ENCODE peak calls at places on chromosomes 2 and 18, in six cellular contexts. L is fibroblast of lung, G is Peyer's patch, O is H1, Y is aorta, R is kidney. H is an unnamed sample.

GRCh38 chr18:37429768-37430167 is 135.8 kb downstream of the CELF4 start:
- DNase-seq in L (no peak), O (no peak), G (no peak), R (no peak), Y (no peak), H (no peak)

GRCh38 chr2:167386694-167387093 is 498.4 kb downstream of the XIRP2 start:
- DNase-seq in L (no peak), O (no peak), R (no peak), G (no peak), Y (no peak), H (no peak)

GRCh38 chr2:85681776-85682175 is 12.4 kb upstream of the GNLY start:
- DNase-seq in L (no peak), G (no peak), O (no peak), R (no peak), Y (no peak), H (no peak)

GRCh38 chr2:64819774-64820688 is 166.3 kb upstream of the SERTAD2 start:
- DNase-seq in G (peak), R (no peak), O (no peak), L (no peak), Y (no peak), H (no peak)

GRCh38 chr18:62768172-62768943 is 53.0 kb downstream of the PHLPP1 start:
- DNase-seq in O (no peak), Y (no peak), G (no peak), R (no peak), L (peak), H (no peak)

GRCh38 chr18:67599277-67599676 is 82.8 kb upstream of the DSEL start:
- DNase-seq in L (peak), G (no peak), R (no peak), Y (no peak), O (no peak), H (no peak)

GRCh38 chr2:127025357-127026062 is 81.4 kb downstream of the BIN1 start:
- DNase-seq in R (peak), Y (peak), L (peak), O (no peak), G (peak), H (peak)

GRCh38 chr2:38496927-38497669 is 105.6 kb downstream of the HNRNPLL start:
- DNase-seq in G (no peak), O (no peak), R (no peak), Y (peak), L (no peak), H (no peak)

GRCh38 chr2:128105072-128105471 is 14.1 kb downstream of the UGGT1 start:
- DNase-seq in G (no peak), O (no peak), Y (no peak), R (no peak), L (no peak), H (no peak)

GRCh38 chr18:26777316-26778053 is 88.0 kb downstream of the AQP4 start:
- DNase-seq in L (peak), R (no peak), O (no peak), Y (no peak), G (no peak), H (peak)

GRCh38 chr2:14632133-14632936 is at the start of gene LRATD1:
- DNase-seq in L (peak), O (peak), R (peak), G (peak), Y (peak), H (no peak)

GRCh38 chr2:16661536-16661935 is 4.1 kb downstream of the CYRIA start:
- DNase-seq in O (no peak), R (no peak), L (no peak), Y (no peak), G (no peak), H (no peak)

GRCh38 chr2:129914538-129915302 is 64.7 kb upstream of the RAB6C start:
- DNase-seq in Y (no peak), R (no peak), G (no peak), L (no peak), O (peak), H (no peak)

GRCh38 chr2:218781691-218782528 is at the start of gene CYP27A1:
- DNase-seq in Y (peak), G (peak), L (peak), R (peak), O (peak), H (no peak)

GRCh38 chr2:240655931-240656886 is 26.5 kb downstream of the AQP12B start:
- DNase-seq in L (peak), R (no peak), G (no peak), O (no peak), Y (no peak), H (no peak)

GRCh38 chr2:41400057-41400665 is 647.7 kb upstream of the PKDCC start:
- DNase-seq in L (peak), O (peak), R (no peak), G (no peak), Y (no peak), H (no peak)

GRCh38 chr18:79380816-79381806 is 14.6 kb upstream of the NFATC1 start:
- DNase-seq in L (peak), Y (peak), O (peak), R (peak), G (peak), H (no peak)

GRCh38 chr18:4144201-4144600 is 310.9 kb downstream of the DLGAP1 start:
- DNase-seq in O (no peak), L (no peak), Y (no peak), R (no peak), G (no peak), H (no peak)

GRCh38 chr2:134457765-134458202 is 203.9 kb downstream of the MGAT5 start:
- DNase-seq in G (peak), R (no peak), O (no peak), Y (no peak), L (no peak), H (no peak)

GRCh38 chr2:120955427-120955826 is 219.8 kb downstream of the GLI2 start:
- DNase-seq in R (no peak), O (no peak), Y (no peak), G (no peak), L (peak), H (no peak)

GRCh38 chr2:235141411-235142128 is 189.8 kb downstream of the SH3BP4 start:
- DNase-seq in G (no peak), Y (no peak), L (no peak), O (peak), R (no peak), H (no peak)

GRCh38 chr2:201257381-201257940 is 2.9 kb upstream of the CASP8 start:
- DNase-seq in O (peak), Y (peak), L (no peak), G (peak), R (no peak), H (no peak)

GRCh38 chr2:147076634-147077033 is 768.2 kb upstream of the ACVR2A start:
- DNase-seq in G (no peak), L (peak), R (no peak), O (no peak), Y (no peak), H (no peak)

GRCh38 chr2:239337122-239337876 is 63.5 kb downstream of the HDAC4 start:
- DNase-seq in L (no peak), O (no peak), G (no peak), Y (no peak), R (no peak), H (no peak)

GRCh38 chr18:55779711-55780590 is 192.0 kb upstream of the TCF4 start:
- DNase-seq in R (peak), G (peak), O (peak), L (peak), Y (peak), H (no peak)

GRCh38 chr2:53593891-53594585 is 173.6 kb upstream of the CHAC2 start:
- DNase-seq in G (no peak), R (no peak), Y (no peak), L (peak), O (no peak), H (no peak)

DNA sequence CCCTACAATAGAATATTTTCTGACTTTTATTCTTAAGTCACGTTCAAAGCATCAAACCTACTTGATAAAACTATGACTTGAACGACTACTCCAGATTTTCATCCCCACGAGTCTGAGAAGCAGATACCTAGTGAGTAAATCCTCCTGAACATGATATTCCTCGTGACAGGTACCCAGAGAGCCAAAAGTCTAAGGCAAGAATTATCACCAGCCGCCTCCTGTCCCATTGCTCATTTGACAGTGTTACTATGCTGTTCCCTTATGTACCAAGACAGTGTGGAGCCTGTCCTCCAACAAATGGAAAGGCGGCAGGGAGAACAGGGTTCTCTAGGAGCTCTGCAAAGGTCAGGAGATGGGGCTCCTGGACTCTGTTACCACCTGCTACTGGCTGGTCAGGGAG is 8.3 kb upstream of the ALPK2 start:
- DNase-seq in O (no peak), G (no peak), Y (no peak), L (no peak), R (no peak), H (no peak)
- H3K27ac ChIP-seq in O (no peak), G (no peak), Y (no peak), L (no peak), R (no peak), H (no peak)

DNA sequence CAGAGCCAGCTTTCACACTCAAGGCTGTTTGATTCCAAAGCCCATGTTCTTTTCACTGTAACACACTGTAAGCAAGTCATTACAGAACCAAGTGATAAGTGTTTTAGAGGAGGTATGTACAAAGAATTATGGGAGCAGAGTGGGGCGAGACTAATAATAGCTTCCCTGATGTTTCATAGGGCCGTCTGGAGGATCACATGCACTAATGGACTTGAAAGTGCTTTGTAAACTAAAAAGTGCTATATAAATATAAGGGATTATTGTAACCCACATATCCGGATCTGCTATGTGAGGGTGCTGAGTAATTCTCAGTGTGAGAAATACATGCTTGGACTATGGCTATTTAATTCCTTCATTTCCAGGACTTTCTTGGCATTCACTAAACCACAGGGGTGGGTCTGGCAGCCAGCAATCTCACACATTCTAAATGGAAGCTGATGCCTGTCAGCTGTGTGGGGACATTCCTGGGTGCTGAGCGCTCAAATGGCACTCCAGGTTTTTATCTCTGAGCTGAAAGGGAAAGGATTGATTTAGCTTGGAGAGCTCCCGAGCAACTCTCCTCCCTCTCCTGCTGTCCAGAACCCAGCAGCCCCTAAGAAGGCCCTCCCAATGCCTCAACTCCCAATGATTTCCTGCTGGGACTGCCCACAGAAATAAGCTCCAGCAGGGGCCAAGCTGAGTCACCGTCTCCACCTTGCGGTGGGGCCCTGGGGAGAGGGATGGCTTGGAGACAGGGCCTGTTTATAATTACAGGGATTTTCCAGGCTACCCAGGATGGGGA is 222.8 kb downstream of the SOX11 start:
- DNase-seq in R (peak), Y (peak), G (no peak), O (peak), L (peak), H (no peak)
- H3K27ac ChIP-seq in R (no peak), Y (no peak), G (no peak), O (no peak), L (no peak), H (no peak)

GRCh38 chr2:28173377-28173776 is 219.3 kb upstream of the FOSL2 start:
- DNase-seq in L (no peak), O (no peak), Y (no peak), R (no peak), G (no peak), H (no peak)
- H3K27ac ChIP-seq in L (no peak), O (no peak), Y (no peak), R (no peak), G (no peak), H (no peak)

GRCh38 chr18:59898093-59898492 is 1.7 kb upstream of the PMAIP1 start:
- DNase-seq in G (no peak), Y (no peak), O (no peak), L (no peak), R (no peak), H (no peak)
- H3K27ac ChIP-seq in G (no peak), Y (no peak), O (no peak), L (no peak), R (no peak), H (no peak)

GRCh38 chr18:50268022-50268747 is 1.9 kb upstream of the CFAP53 start:
- DNase-seq in L (peak), Y (peak), O (peak), G (peak), R (peak), H (peak)
- H3K27ac ChIP-seq in L (peak), Y (no peak), O (no peak), G (peak), R (peak), H (no peak)

GRCh38 chr2:224126001-224126400 is 86.9 kb upstream of the SERPINE2 start:
- DNase-seq in L (peak), G (no peak), R (no peak), O (no peak), Y (peak), H (no peak)

GRCh38 chr2:224122542-224122941 is 83.5 kb upstream of the SERPINE2 start:
- DNase-seq in Y (no peak), G (no peak), O (no peak), L (no peak), R (no peak), H (no peak)

GRCh38 chr2:224133387-224133786 is 94.3 kb upstream of the SERPINE2 start:
- DNase-seq in R (no peak), L (no peak), O (no peak), G (no peak), Y (no peak), H (no peak)

GRCh38 chr2:224126459-224126858 is 87.4 kb upstream of the SERPINE2 start:
- DNase-seq in L (peak), Y (no peak), G (no peak), R (no peak), O (no peak), H (no peak)

DNA sequence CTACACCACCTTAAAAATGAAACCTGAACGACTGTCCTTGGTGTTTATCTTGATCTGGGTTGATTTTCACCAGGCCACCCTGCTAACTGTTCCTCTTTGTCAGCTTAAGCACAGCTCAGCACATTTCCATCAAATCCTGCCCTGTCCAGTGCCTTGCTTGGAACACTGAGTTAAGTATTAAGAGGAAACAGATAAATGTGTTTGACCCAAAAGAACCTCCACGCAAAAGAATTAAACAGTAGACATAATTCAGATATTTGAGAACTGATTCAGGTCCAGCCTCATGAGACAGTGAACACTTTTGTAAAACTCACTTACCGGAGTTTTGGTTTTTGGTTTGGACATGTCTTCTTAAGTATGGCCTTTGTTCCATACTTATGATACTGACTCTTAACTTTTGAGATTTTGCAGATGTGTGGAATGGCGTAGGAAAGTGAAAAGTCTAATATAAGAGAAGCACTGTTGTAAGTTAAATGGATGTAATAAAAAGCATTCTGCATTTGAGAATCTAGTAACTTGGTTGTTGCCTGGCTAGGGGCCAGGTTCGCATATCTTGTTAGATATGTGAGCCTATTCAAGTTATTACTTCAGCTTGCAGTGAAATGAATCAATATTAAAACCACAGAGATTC is 88.9 kb upstream of the SERPINE2 start:
- DNase-seq in L (peak), R (no peak), Y (no peak), G (no peak), O (no peak), H (no peak)
- H3K27ac ChIP-seq in L (no peak), R (no peak), Y (no peak), G (no peak), O (no peak), H (no peak)